ENCODE peak calls at places on chromosomes 2 and 18, in seven cellular contexts. One of them, this sample, is unnamed.
A peak's percentile ranks its signal among the peaks of the same experiment; 100 is the strongest.

GRCh38 chr2:162252147-162252546 is 8.9 kb upstream of the FAP start:
- DNase-seq in GM12892: no peak
- DNase-seq in K562: no peak
- DNase-seq in SK-N-SH: no peak
- DNase-seq in HepG2: no peak
- DNase-seq in H1: no peak
- DNase-seq in GM12878: no peak
- DNase-seq in this sample: no peak

GRCh38 chr2:205012961-205013360 is 467.7 kb downstream of the PARD3B start:
- DNase-seq in GM12892: no peak
- DNase-seq in K562: no peak
- DNase-seq in SK-N-SH: no peak
- DNase-seq in HepG2: no peak
- DNase-seq in H1: no peak
- DNase-seq in GM12878: no peak
- DNase-seq in this sample: no peak

GRCh38 chr2:33221046-33221784 is 255.2 kb upstream of the RASGRP3 start:
- DNase-seq in GM12892: no peak
- DNase-seq in K562: no peak
- DNase-seq in SK-N-SH: no peak
- DNase-seq in HepG2: no peak
- DNase-seq in H1: no peak
- DNase-seq in GM12878: no peak
- DNase-seq in this sample: no peak

GRCh38 chr2:177784449-177784845 is 288.1 kb downstream of the PDE11A start:
- DNase-seq in GM12892: no peak
- DNase-seq in K562: no peak
- DNase-seq in SK-N-SH: no peak
- DNase-seq in HepG2: no peak
- DNase-seq in H1: no peak
- DNase-seq in GM12878: no peak
- DNase-seq in this sample: no peak

GRCh38 chr18:73679941-73680700 is 467.5 kb downstream of the FBXO15 start:
- DNase-seq in GM12892: no peak
- DNase-seq in K562: no peak
- DNase-seq in SK-N-SH: no peak
- DNase-seq in HepG2: no peak
- DNase-seq in H1: no peak
- DNase-seq in GM12878: no peak
- DNase-seq in this sample: no peak

GRCh38 chr18:49052891-49053644 is 102.3 kb upstream of the SMAD7 start:
- DNase-seq in GM12892: no peak
- DNase-seq in K562: no peak
- DNase-seq in SK-N-SH: peak; percentile 75
- DNase-seq in HepG2: no peak
- DNase-seq in H1: no peak
- DNase-seq in GM12878: no peak
- DNase-seq in this sample: no peak

GRCh38 chr2:108927405-108927804 is 61.6 kb downstream of the EDAR start:
- DNase-seq in GM12892: no peak
- DNase-seq in K562: no peak
- DNase-seq in SK-N-SH: no peak
- DNase-seq in HepG2: no peak
- DNase-seq in H1: no peak
- DNase-seq in GM12878: no peak
- DNase-seq in this sample: no peak

GRCh38 chr2:31386648-31387047 is 27.9 kb downstream of the XDH start:
- DNase-seq in GM12892: no peak
- DNase-seq in K562: peak; percentile 41
- DNase-seq in SK-N-SH: peak; percentile 55
- DNase-seq in HepG2: peak; percentile 11
- DNase-seq in H1: peak; percentile 61
- DNase-seq in GM12878: no peak
- DNase-seq in this sample: no peak

GRCh38 chr2:184067502-184067901 is 530.8 kb upstream of the ZNF804A start:
- DNase-seq in GM12892: no peak
- DNase-seq in K562: no peak
- DNase-seq in SK-N-SH: peak; percentile 13
- DNase-seq in HepG2: no peak
- DNase-seq in H1: no peak
- DNase-seq in GM12878: no peak
- DNase-seq in this sample: no peak
- TF ChIP-seq TAF1 in GM12892: no peak
- TF ChIP-seq TAF1 in K562: no peak
- TF ChIP-seq TAF1 in SK-N-SH: no peak
- TF ChIP-seq TAF1 in HepG2: no peak
- TF ChIP-seq TAF1 in H1: no peak
- TF ChIP-seq TAF1 in GM12878: no peak
- TF ChIP-seq TAF1 in this sample: no peak

GRCh38 chr2:42025151-42025582 is 22.7 kb upstream of the PKDCC start:
- DNase-seq in GM12892: no peak
- DNase-seq in K562: no peak
- DNase-seq in SK-N-SH: peak; percentile 74
- DNase-seq in HepG2: no peak
- DNase-seq in H1: no peak
- DNase-seq in GM12878: no peak
- DNase-seq in this sample: no peak
- TF ChIP-seq TAF1 in GM12892: no peak
- TF ChIP-seq TAF1 in K562: no peak
- TF ChIP-seq TAF1 in SK-N-SH: no peak
- TF ChIP-seq TAF1 in HepG2: no peak
- TF ChIP-seq TAF1 in H1: no peak
- TF ChIP-seq TAF1 in GM12878: no peak
- TF ChIP-seq TAF1 in this sample: no peak

GRCh38 chr2:221276033-221276432 is 296.1 kb downstream of the EPHA4 start:
- DNase-seq in GM12892: no peak
- DNase-seq in K562: no peak
- DNase-seq in SK-N-SH: no peak
- DNase-seq in HepG2: no peak
- DNase-seq in H1: no peak
- DNase-seq in GM12878: no peak
- DNase-seq in this sample: no peak
- TF ChIP-seq TAF1 in GM12892: no peak
- TF ChIP-seq TAF1 in K562: no peak
- TF ChIP-seq TAF1 in SK-N-SH: no peak
- TF ChIP-seq TAF1 in HepG2: no peak
- TF ChIP-seq TAF1 in H1: no peak
- TF ChIP-seq TAF1 in GM12878: no peak
- TF ChIP-seq TAF1 in this sample: no peak

DNA sequence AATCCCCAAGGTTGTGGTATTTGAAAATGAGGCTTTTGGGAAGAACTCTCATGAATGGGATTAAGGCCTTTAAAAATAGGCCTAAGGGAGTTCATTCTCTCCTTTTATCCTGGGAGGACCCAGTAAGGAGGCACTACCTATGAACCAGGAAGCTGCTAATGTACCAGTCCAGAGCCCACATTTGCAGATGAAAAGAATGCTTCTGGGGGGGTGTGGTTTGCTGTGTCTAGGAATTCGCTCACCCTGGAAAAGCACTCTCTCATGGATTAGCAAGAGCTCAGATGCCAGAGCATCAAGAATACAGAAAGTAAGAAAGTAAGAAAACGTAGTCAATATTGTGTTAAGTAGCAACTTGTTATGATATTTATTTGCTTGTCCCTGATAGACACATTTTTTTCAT is 785.7 kb upstream of the GYPC start:
- DNase-seq in GM12892: no peak
- DNase-seq in K562: no peak
- DNase-seq in SK-N-SH: no peak
- DNase-seq in HepG2: no peak
- DNase-seq in H1: no peak
- DNase-seq in GM12878: no peak
- DNase-seq in this sample: no peak
- TF ChIP-seq TAF1 in GM12892: no peak
- TF ChIP-seq TAF1 in K562: no peak
- TF ChIP-seq TAF1 in SK-N-SH: no peak
- TF ChIP-seq TAF1 in HepG2: no peak
- TF ChIP-seq TAF1 in H1: no peak
- TF ChIP-seq TAF1 in GM12878: no peak
- TF ChIP-seq TAF1 in this sample: no peak

This sample was measured in GM12891.